ENCODE peak calls at places on chromosomes 7 and 10, in six cellular contexts. I is SK-N-SH, B is PC-3, H is Karpas-422, F is GM23248, W is OCI-LY7. R is an unnamed sample. For H3K9me2, the result is how much of the 10 kb centered on the place peaks cover.

GRCh38 chr7:47449810-47450586 is 131.9 kb downstream of the TNS3 start:
- DNase-seq in I (no peak), H (no peak), F (peak), W (no peak), B (no peak), R (no peak)

GRCh38 chr7:44307301-44307900 is 18.0 kb downstream of the CAMK2B start:
- DNase-seq in I (peak), F (peak), W (peak), H (peak), B (peak), R (peak)

GRCh38 chr10:97889461-97890265 is 40.0 kb downstream of the GOLGA7B start:
- DNase-seq in I (peak), W (no peak), H (no peak), B (peak), F (peak), R (peak)

GRCh38 chr10:130020651-130021372 is 56.7 kb upstream of the EBF3 start:
- DNase-seq in F (peak), B (no peak), H (no peak), I (no peak), W (no peak), R (no peak)

GRCh38 chr10:107163904-107164861 is at the start of gene SORCS1:
- DNase-seq in I (peak), H (no peak), B (no peak), F (peak), W (no peak), R (no peak)

GRCh38 chr7:2217716-2218443 is 14.9 kb downstream of the MAD1L1 start:
- DNase-seq in H (no peak), W (no peak), B (no peak), F (peak), I (no peak), R (no peak)

GRCh38 chr10:45557275-45557905 is 115.2 kb downstream of the ZFAND4 start:
- DNase-seq in F (no peak), H (peak), I (no peak), W (peak), B (no peak), R (no peak)

GRCh38 chr7:71601840-71602239 is 469.9 kb downstream of the GALNT17 start:
- DNase-seq in W (no peak), H (no peak), F (no peak), B (no peak), I (no peak), R (no peak)

GRCh38 chr7:74009719-74010118 is 18.3 kb upstream of the ELN start:
- DNase-seq in B (no peak), W (no peak), I (no peak), H (no peak), F (no peak), R (no peak)

GRCh38 chr7:69395072-69395714 is 203.1 kb upstream of the AUTS2 start:
- DNase-seq in F (peak), B (no peak), W (no peak), I (no peak), H (no peak), R (peak)

GRCh38 chr10:72461085-72461484 is 106.4 kb upstream of the DNAJB12 start:
- DNase-seq in F (no peak), B (no peak), H (no peak), W (no peak), I (peak), R (no peak)

GRCh38 chr7:90817846-90818245 is 221.7 kb downstream of the CDK14 start:
- DNase-seq in W (no peak), B (no peak), F (peak), H (no peak), I (no peak), R (no peak)

GRCh38 chr10:13074562-13075451 is 25.2 kb upstream of the OPTN start:
- DNase-seq in B (peak), F (peak), H (peak), W (peak), I (peak), R (peak)

GRCh38 chr10:32259551-32259950 is 87.4 kb downstream of the EPC1 start:
- DNase-seq in H (no peak), B (no peak), W (no peak), F (no peak), I (no peak), R (no peak)

GRCh38 chr7:111413796-111414195 is 148.5 kb downstream of the IMMP2L start:
- DNase-seq in B (no peak), I (no peak), W (no peak), H (no peak), F (no peak), R (no peak)

GRCh38 chr10:25101466-25101865 is 73.3 kb upstream of the GPR158 start:
- DNase-seq in W (no peak), H (no peak), I (no peak), B (no peak), F (no peak), R (no peak)

GRCh38 chr10:29634764-29635625 is at the start of gene SVIL:
- DNase-seq in I (no peak), B (peak), H (no peak), F (peak), W (no peak), R (no peak)

GRCh38 chr7:119283353-119283752 is 989.6 kb upstream of the KCND2 start:
- DNase-seq in F (no peak), H (no peak), B (no peak), W (no peak), I (peak), R (no peak)

GRCh38 chr7:155405399-155406318 is 52.3 kb upstream of the EN2 start:
- DNase-seq in H (peak), I (peak), W (no peak), F (peak), B (peak), R (no peak)

GRCh38 chr10:119449760-119450461 is 92.6 kb downstream of the RGS10 start:
- DNase-seq in H (peak), F (peak), W (peak), B (peak), I (no peak), R (peak)

GRCh38 chr10:119452396-119452795 is 90.1 kb downstream of the RGS10 start:
- DNase-seq in F (no peak), B (no peak), H (no peak), I (no peak), W (no peak), R (no peak)

GRCh38 chr7:78427209-78427608 is 628.6 kb downstream of the PHTF2 start:
- DNase-seq in W (no peak), B (no peak), F (no peak), I (no peak), H (no peak), R (no peak)
- H3K4me3 ChIP-seq in W (no peak), B (no peak), F (no peak), I (no peak), H (no peak), R (no peak)

DNA sequence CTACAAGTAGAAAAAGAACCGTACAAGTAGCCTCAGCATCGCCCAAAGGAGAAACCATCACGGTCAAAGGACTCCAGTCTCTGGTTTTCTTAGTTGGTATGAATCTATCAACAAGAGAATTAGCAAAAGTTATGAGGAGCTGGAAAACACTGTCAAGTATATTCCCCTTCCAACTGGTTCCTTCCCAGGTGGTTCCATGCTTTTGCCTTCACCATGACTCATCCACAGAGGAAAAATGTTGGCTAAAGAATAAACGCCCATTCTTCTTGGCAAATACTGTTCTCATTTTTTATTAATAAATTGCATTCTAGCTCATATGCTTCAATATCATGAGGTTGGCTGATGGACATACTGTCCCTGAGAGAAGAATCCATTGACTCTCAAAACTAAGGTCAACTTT is 6.4 kb downstream of the ELMO1 start:
- DNase-seq in H (no peak), F (no peak), I (no peak), W (no peak), B (no peak), R (no peak)
- H3K9me2 ChIP-seq in H (under half), F (under half), I (under half), W (under half), B (under half), R (under half)

DNA sequence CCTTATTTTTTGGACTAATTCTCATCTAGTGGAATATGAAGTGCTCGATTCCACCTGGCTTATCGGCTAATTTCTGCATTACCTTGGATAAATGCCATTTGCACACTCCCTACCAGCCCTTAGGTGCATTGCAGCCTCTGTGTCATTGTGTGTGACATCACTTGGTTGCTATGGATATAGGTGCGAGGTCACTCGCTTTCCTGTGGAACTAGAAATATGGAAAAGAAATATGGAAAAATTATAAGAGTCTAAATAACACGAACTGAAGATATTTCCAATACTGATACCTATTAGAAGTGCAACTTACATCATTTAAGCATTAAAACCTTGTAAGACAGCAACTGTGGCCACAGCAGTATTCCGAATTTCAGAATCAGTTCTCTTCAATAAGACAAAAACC is 2.0 kb downstream of the YWHAG start:
- DNase-seq in I (peak), F (peak), W (peak), B (peak), H (no peak), R (peak)
- H3K4me3 ChIP-seq in I (peak), F (peak), W (peak), B (peak), H (peak), R (peak)

GRCh38 chr7:131897790-131898165 is 341.4 kb upstream of the PODXL start:
- DNase-seq in W (no peak), I (no peak), H (no peak), F (no peak), B (no peak), R (no peak)
- H3K9me2 ChIP-seq in W (under half), I (under half), H (under half), F (under half), B (under half), R (under half)

GRCh38 chr10:78367012-78367411 is 333.3 kb downstream of the RPS24 start:
- DNase-seq in B (no peak), F (no peak), W (no peak), H (no peak), I (no peak), R (no peak)
- H3K4me3 ChIP-seq in B (no peak), F (no peak), W (no peak), H (no peak), I (no peak), R (no peak)